ENCODE peak calls at places on chromosomes 4 and X, in six cellular contexts. D is SK-N-SH, C is uterus, V is AG04450, U is transverse colon, Y is cardiac muscle cell. K is an unnamed sample.

GRCh38 chr4:79258614-79259176 is 67.2 kb downstream of the NAA11 start:
- DNase-seq in D (no peak), U (no peak), C (no peak), Y (no peak), V (no peak), K (no peak)

GRCh38 chr4:3461515-3462291 is 1.4 kb upstream of the DOK7 start:
- DNase-seq in U (peak), Y (peak), V (no peak), D (no peak), C (no peak), K (no peak)

GRCh38 chr4:552059-552458 is 24.0 kb downstream of the TMEM271 start:
- DNase-seq in C (no peak), D (no peak), Y (no peak), U (no peak), V (no peak), K (no peak)

GRCh38 chr4:181536753-181537434 is 706.3 kb upstream of the TENM3 start:
- DNase-seq in C (no peak), D (no peak), Y (no peak), U (no peak), V (no peak), K (no peak)

GRCh38 chr4:5416637-5417036 is 291.7 kb downstream of the EVC2 start:
- DNase-seq in V (no peak), C (no peak), D (no peak), U (no peak), Y (no peak), K (no peak)

GRCh38 chr4:101346562-101347266 is 612 bp downstream of the PPP3CA start:
- DNase-seq in C (peak), Y (peak), D (no peak), U (peak), V (no peak), K (peak)

GRCh38 chr4:32417113-32417704 is 1697.0 kb downstream of the PCDH7 start:
- DNase-seq in V (no peak), D (no peak), C (no peak), U (no peak), Y (no peak), K (no peak)

GRCh38 chrX:40006025-40007017 is 91.4 kb downstream of the BCOR start:
- DNase-seq in U (peak), Y (peak), D (peak), C (peak), V (no peak), K (no peak)

GRCh38 chr4:175691791-175692190 is 120.3 kb downstream of the GPM6A start:
- DNase-seq in D (no peak), C (no peak), V (no peak), U (no peak), Y (no peak), K (no peak)
- TF ChIP-seq CTCF in D (no peak), C (no peak), V (no peak), U (no peak), Y (no peak), K (no peak)

DNA sequence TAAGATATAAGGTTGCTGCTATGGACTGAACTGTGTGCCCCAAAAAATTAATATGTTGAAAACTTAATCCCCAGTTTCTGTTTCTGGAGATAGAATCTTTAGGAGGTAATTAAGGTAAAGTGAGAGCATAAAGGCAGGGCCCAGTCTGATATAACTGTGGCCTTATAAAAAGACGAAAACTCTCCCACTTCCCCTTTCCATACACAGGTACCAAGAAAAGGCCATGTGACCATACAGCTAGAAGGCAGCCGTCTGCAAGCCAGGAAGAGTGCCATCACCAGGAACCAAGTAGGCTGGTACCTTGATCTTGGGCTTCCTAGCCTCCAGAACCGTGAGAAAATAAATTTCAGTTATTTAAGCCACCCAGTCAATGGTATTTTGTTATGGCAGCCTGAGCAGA is 550.3 kb downstream of the SMARCA1 start:
- DNase-seq in C (no peak), V (no peak), D (no peak), Y (no peak), U (no peak), K (no peak)
- TF ChIP-seq CTCF in C (no peak), V (no peak), D (no peak), Y (no peak), U (no peak), K (no peak)

GRCh38 chr4:25857403-25857802 is 5.4 kb downstream of the SEL1L3 start:
- DNase-seq in C (no peak), Y (peak), U (no peak), D (no peak), V (no peak), K (no peak)
- TF ChIP-seq CTCF in C (no peak), Y (no peak), U (no peak), D (no peak), V (peak), K (no peak)

DNA sequence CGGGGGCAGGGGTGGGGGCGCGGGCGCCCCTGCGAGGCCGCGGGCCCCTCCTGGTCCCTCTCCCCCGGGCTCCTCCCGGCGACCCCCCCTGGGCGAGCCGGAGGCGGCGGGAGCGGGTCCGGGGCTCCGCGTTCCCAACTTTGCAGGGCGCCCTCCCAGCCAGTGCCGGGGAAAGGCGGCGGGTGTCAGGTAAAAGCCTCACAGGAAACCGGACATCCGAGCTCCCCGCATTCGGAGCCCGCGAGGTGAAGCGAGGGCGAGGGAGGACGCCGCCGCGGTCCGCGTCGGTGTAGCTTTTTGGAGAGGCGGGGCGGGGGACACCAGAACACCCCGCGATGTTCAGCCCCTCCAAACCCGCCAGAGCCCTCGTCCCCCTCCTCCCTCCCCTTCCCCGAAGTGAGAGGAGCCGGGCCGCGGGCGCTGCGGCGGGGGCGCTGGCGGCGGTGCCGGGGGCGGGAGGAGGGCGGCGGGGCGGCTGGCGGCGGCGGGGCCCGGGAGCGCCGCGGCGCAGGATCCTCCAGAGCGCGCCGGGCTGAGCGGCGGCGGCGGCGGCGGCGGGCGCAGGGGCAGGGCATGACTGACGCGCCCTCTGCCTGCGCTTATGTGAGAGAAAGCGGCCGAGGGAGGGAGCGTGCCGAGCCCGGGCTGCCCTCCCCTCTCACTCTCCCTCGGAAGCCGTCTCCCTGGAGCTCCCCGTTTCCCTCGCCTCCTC is at the start of gene VEGFC:
- DNase-seq in V (no peak), U (peak), C (peak), Y (peak), D (peak), K (peak)
- TF ChIP-seq CTCF in V (no peak), U (no peak), C (no peak), Y (no peak), D (no peak), K (no peak)

GRCh38 chr4:140346136-140346535 is 27.3 kb upstream of the SCOC start:
- DNase-seq in U (no peak), Y (no peak), C (no peak), D (no peak), V (no peak), K (no peak)
- TF ChIP-seq CTCF in U (no peak), Y (no peak), C (no peak), D (no peak), V (no peak), K (no peak)

DNA sequence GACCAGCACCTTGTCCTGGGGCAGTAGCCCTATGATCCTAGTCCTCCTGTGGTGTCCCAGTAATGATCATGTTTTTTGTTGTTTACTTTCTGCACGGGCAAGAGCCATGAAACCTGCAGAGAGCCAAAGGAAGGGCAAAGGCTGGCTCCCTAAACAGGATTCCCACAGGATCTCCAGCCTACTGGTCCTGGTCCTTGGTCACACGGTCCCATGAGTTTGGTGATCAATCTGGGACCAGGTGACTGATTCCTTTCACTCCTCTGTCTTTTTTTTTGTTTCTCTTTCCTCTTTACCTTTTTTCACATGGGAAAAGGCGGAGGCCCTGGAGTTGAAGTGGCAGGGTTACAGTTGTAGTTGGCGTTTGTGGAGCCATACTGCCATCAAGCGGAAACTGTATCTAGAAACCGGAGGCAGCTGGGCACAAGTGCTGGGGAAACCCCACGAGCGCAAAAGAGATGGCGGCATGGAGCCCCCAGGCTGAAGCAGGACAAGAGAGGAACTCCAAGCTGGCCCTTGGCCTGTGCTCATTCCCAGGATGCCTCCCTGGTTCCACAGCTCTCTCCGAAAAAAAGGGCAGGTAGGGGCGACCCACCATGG is 34.6 kb downstream of the NBDY start:
- DNase-seq in C (peak), U (peak), V (no peak), Y (no peak), D (peak), K (no peak)
- TF ChIP-seq CTCF in C (peak), U (no peak), V (no peak), Y (no peak), D (peak), K (no peak)

DNA sequence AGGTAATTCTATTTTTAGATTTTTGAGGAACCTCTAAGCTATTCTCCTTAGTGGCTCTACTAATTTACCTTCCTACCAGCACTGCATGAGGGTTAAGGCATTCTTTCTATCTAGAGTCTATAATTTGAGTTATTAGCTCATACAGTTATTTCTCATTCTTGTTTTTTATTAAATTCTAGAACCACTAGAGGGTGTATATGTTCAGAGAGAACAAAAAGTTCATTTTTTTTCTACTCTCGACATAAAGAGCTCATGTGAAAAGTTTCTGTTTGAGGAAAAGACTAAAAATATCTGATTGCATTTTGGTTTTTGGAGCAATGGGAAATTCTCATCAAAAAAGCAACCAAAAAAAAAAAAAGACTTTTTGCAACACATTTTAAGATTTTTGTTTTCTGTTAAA is 57.0 kb upstream of the LRAT start:
- DNase-seq in D (no peak), V (no peak), Y (no peak), C (no peak), U (no peak), K (no peak)
- TF ChIP-seq CTCF in D (peak), V (peak), Y (peak), C (no peak), U (no peak), K (no peak)

GRCh38 chrX:77446029-77446585 is 1.1 kb upstream of the FGF16 start:
- DNase-seq in U (peak), Y (no peak), V (no peak), C (peak), D (no peak), K (no peak)
- TF ChIP-seq CTCF in U (no peak), Y (peak), V (peak), C (no peak), D (peak), K (no peak)

DNA sequence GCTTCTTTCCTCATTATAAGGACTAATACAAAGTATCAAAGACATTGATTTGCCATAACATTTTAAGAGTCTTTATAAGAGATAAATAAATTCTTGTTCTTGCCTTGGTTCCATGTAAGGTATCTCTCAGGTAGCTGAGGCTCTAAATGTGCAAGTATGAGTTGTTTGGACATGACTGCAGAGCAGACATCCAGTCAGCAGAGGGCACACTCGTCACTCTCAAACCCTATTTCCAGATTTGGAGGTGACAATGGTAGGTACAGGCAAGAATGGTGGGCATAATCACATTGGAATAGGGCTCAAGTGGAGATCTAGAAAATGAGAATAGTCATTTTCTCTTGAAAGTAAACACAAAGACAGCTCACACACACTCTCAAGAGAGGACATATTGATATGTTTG is 133.3 kb upstream of the ZIC3 start:
- DNase-seq in D (peak), V (no peak), C (no peak), Y (no peak), U (no peak), K (no peak)
- TF ChIP-seq CTCF in D (peak), V (no peak), C (no peak), Y (no peak), U (no peak), K (peak)